ENCODE peak calls at places on chromosome 10, in eight cellular contexts. V is lung, C is GM12865, F is adrenal gland, E is IMR-90, A is esophagus squamous epithelium, M is suprapubic skin, N is SK-N-SH. L is an unnamed sample.

GRCh38 chr10:35259769-35260397 is 76.4 kb upstream of the CCNY start:
- DNase-seq in V (no peak), C (no peak), F (no peak), E (peak; percentile 98), A (no peak), M (no peak), N (no peak), L (peak; percentile 93)

GRCh38 chr10:75175046-75175445 is 35.5 kb upstream of the VDAC2 start:
- DNase-seq in V (no peak), C (no peak), F (no peak), E (no peak), A (no peak), M (no peak), N (no peak), L (no peak)

GRCh38 chr10:129775681-129776080 is 188.4 kb downstream of the EBF3 start:
- DNase-seq in V (no peak), C (no peak), F (no peak), E (no peak), A (no peak), M (peak; percentile 73), N (no peak), L (no peak)

GRCh38 chr10:101771380-101771779 is 4.5 kb downstream of the FGF8 start:
- DNase-seq in V (no peak), C (no peak), F (no peak), E (no peak), A (no peak), M (peak; percentile 75), N (peak; percentile 18), L (no peak)

GRCh38 chr10:69655868-69656555 is 26.0 kb downstream of the FAM241B start:
- DNase-seq in V (no peak), C (no peak), F (no peak), E (no peak), A (no peak), M (no peak), N (no peak), L (no peak)

GRCh38 chr10:11208243-11208642 is 190.6 kb downstream of the CELF2 start:
- DNase-seq in V (no peak), C (no peak), F (no peak), E (no peak), A (no peak), M (no peak), N (no peak), L (no peak)

GRCh38 chr10:101236376-101237079 is 7.3 kb upstream of the LBX1 start:
- DNase-seq in V (no peak), C (no peak), F (no peak), E (peak; percentile 61), A (no peak), M (no peak), N (no peak), L (no peak)

GRCh38 chr10:98555011-98555619 is 108.4 kb upstream of the HPS1 start:
- DNase-seq in V (no peak), C (no peak), F (no peak), E (no peak), A (no peak), M (no peak), N (no peak), L (no peak)

GRCh38 chr10:34506773-34507172 is 308.3 kb downstream of the PARD3 start:
- DNase-seq in V (no peak), C (no peak), F (no peak), E (no peak), A (no peak), M (no peak), N (no peak), L (no peak)

GRCh38 chr10:91434041-91434440 is 23.9 kb downstream of the HECTD2 start:
- DNase-seq in V (no peak), C (no peak), F (no peak), E (peak; percentile 77), A (no peak), M (no peak), N (no peak), L (peak; percentile 28)

GRCh38 chr10:113982745-113983144 is 60.9 kb upstream of the ADRB1 start:
- DNase-seq in V (peak; percentile 68), C (peak; percentile 90), F (no peak), E (no peak), A (no peak), M (no peak), N (no peak), L (no peak)

GRCh38 chr10:34249634-34250033 is 565.5 kb downstream of the PARD3 start:
- DNase-seq in V (no peak), C (peak; percentile 29), F (no peak), E (no peak), A (no peak), M (no peak), N (peak; percentile 35), L (peak; percentile 11)

GRCh38 chr10:115029452-115030375 is 63.5 kb upstream of the ATRNL1 start:
- DNase-seq in V (no peak), C (no peak), F (no peak), E (no peak), A (no peak), M (no peak), N (no peak), L (no peak)

GRCh38 chr10:73413108-73413527 is 740 bp downstream of the ANXA7 start:
- DNase-seq in V (no peak), C (peak; percentile 81), F (peak; percentile 68), E (no peak), A (no peak), M (no peak), N (peak; percentile 48), L (no peak)

GRCh38 chr10:82440775-82441174 is 565.8 kb downstream of the NRG3 start:
- DNase-seq in V (no peak), C (no peak), F (no peak), E (no peak), A (no peak), M (no peak), N (no peak), L (no peak)

GRCh38 chr10:113853577-113854018 is 284 bp downstream of the DCLRE1A start:
- DNase-seq in V (no peak), C (no peak), F (no peak), E (peak; percentile 6), A (peak; percentile 1), M (no peak), N (no peak), L (no peak)

GRCh38 chr10:114538544-114538906 is 119.5 kb downstream of the ABLIM1 start:
- DNase-seq in V (no peak), C (peak; percentile 35), F (no peak), E (no peak), A (no peak), M (no peak), N (no peak), L (no peak)

GRCh38 chr10:124228451-124228850 is 135.1 kb upstream of the CHST15 start:
- DNase-seq in V (no peak), C (no peak), F (no peak), E (no peak), A (no peak), M (no peak), N (no peak), L (no peak)

GRCh38 chr10:29023678-29024077 is 265.2 kb upstream of the LYZL1 start:
- DNase-seq in V (no peak), C (no peak), F (no peak), E (no peak), A (no peak), M (no peak), N (no peak), L (peak; percentile 33)

GRCh38 chr10:4546500-4546899 is 279.5 kb upstream of the AKR1E2 start:
- DNase-seq in V (no peak), C (no peak), F (no peak), E (peak; percentile 79), A (no peak), M (no peak), N (no peak), L (peak; percentile 67)

GRCh38 chr10:85719408-85719807 is 647.2 kb downstream of the GRID1 start:
- DNase-seq in V (no peak), C (no peak), F (no peak), E (no peak), A (no peak), M (no peak), N (no peak), L (no peak)

GRCh38 chr10:132326925-132327324 is 5.1 kb upstream of the LRRC27 start:
- DNase-seq in V (no peak), C (peak; percentile 35), F (no peak), E (no peak), A (no peak), M (no peak), N (no peak), L (no peak)
- H3K4me3 ChIP-seq in V (no peak overlapping the region), C (no peak overlapping the region), F (no peak overlapping the region), E (no peak overlapping the region), A (no peak overlapping the region), M (no peak overlapping the region), N (no peak overlapping the region), L (no peak overlapping the region)

DNA sequence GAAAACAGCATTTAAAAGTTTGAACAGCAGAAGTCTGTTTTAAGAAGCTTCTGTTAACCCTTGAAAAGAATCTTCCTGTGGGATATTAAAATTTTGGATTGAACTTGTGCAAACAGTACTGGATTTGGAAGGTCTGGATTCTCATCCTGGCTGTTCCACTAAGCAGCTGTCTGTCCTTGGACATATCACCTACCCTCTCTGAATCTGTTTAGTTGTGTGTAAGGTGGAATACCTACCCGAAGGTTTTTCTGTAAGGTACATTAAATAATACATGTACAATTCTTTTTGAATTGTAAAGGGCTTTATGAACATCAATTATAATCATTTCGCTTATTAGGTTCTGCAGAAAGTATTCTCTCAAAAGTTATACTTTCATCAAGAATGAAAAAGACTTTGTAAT is 2.2 kb downstream of the PDCD4 start:
- DNase-seq in V (no peak), C (no peak), F (no peak), E (no peak), A (no peak), M (no peak), N (no peak), L (no peak)
- H3K4me3 ChIP-seq in V (no peak overlapping the region), C (peak overlapping the region; percentile 95), F (no peak overlapping the region), E (no peak overlapping the region), A (peak overlapping the region; percentile 97), M (peak overlapping the region; percentile 87), N (peak overlapping the region; percentile 74), L (peak overlapping the region; percentile 80)

DNA sequence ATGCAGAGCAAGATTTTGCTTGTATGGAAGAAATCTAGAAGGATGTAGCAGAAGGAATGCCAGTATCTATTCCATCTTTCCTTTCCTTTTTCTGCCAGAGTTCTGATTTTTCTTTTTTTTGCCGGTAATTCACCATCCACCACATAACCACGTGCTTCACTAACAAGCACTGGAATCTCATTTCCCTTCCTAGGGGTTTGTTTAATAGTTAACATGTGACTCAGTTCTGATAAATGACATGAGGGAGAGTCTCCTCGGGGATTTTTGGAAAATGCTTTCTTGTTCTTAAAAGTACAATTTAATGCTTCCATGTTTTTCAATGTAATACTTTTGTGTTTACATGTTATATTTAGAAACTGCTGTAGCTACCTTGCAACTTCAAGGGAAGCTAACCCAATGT is 590.2 kb downstream of the SH2D4B start:
- DNase-seq in V (no peak), C (no peak), F (no peak), E (no peak), A (no peak), M (no peak), N (no peak), L (no peak)
- H3K4me3 ChIP-seq in V (no peak overlapping the region), C (no peak overlapping the region), F (no peak overlapping the region), E (no peak overlapping the region), A (no peak overlapping the region), M (no peak overlapping the region), N (no peak overlapping the region), L (no peak overlapping the region)

GRCh38 chr10:1109795-1110673 is 53.8 kb downstream of the WDR37 start:
- DNase-seq in V (no peak), C (peak; percentile 86), F (peak; percentile 65), E (peak; percentile 87), A (no peak), M (no peak), N (peak; percentile 88), L (peak; percentile 94)
- H3K4me3 ChIP-seq in V (no peak overlapping the region), C (no peak overlapping the region), F (no peak overlapping the region), E (no peak overlapping the region), A (no peak overlapping the region), M (no peak overlapping the region), N (no peak overlapping the region), L (no peak overlapping the region)